ENCODE peak calls at places on chromosomes 16 and 17, in nine cellular contexts. Y is mucosa of gallbladder; V is mesendoderm; B is Calu3; E is transverse colon; L is activated naive CD8-positive, alpha-beta T cell treated with anti-CD3 and anti-CD28 coated beads for 36 hours; R is nephron progenitor cell; Z is H7; T is NCI-H2171 treated with DMSO at 0.1 percent for 48 hours. W is an unnamed sample.

GRCh38 chr17:77363821-77364361 is 223.1 kb downstream of the SEC14L1 start:
- DNase-seq in Y (no peak), V (peak; percentile 60), B (peak; percentile 64), E (no peak), L (peak; percentile 67), R (no peak), Z (peak; percentile 30), T (no peak), W (peak; percentile 82)

GRCh38 chr16:81405702-81406113 is 38.9 kb upstream of the CMIP start:
- DNase-seq in Y (peak; percentile 62), V (peak; percentile 96), B (peak; percentile 89), E (no peak), L (no peak), R (no peak), Z (peak; percentile 77), T (no peak), W (no peak)

GRCh38 chr17:66964930-66965800 is 658 bp downstream of the CACNG4 start:
- DNase-seq in Y (no peak), V (peak; percentile 80), B (peak; percentile 65), E (no peak), L (peak; percentile 30), R (peak; percentile 76), Z (peak; percentile 98), T (peak; percentile 74), W (no peak)

GRCh38 chr17:1562178-1562643 is 381 bp downstream of the PITPNA start:
- DNase-seq in Y (no peak), V (no peak), B (no peak), E (peak; percentile 57), L (no peak), R (no peak), Z (peak; percentile 89), T (no peak), W (no peak)

GRCh38 chr17:15651583-15652110 is 32.1 kb upstream of the FBXW10B start:
- DNase-seq in Y (peak; percentile 94), V (peak; percentile 85), B (peak; percentile 87), E (peak; percentile 94), L (peak; percentile 32), R (peak; percentile 35), Z (peak; percentile 81), T (peak; percentile 81), W (peak; percentile 84)

GRCh38 chr17:2433696-2434095 is 32.8 kb upstream of the MNT start:
- DNase-seq in Y (no peak), V (peak; percentile 21), B (no peak), E (no peak), L (no peak), R (no peak), Z (no peak), T (no peak), W (no peak)

GRCh38 chr17:77107506-77108433 is 33.0 kb upstream of the SEC14L1 start:
- DNase-seq in Y (no peak), V (no peak), B (no peak), E (peak; percentile 59), L (peak; percentile 78), R (no peak), Z (no peak), T (no peak), W (no peak)

GRCh38 chr17:47676199-47676472 is 17.8 kb upstream of the TBKBP1 start:
- DNase-seq in Y (no peak), V (no peak), B (no peak), E (no peak), L (no peak), R (no peak), Z (no peak), T (no peak), W (no peak)

GRCh38 chr16:67447508-67448076 is 16.7 kb downstream of the HSD11B2 start:
- DNase-seq in Y (no peak), V (no peak), B (peak; percentile 87), E (peak; percentile 78), L (peak; percentile 72), R (no peak), Z (peak; percentile 87), T (peak; percentile 19), W (peak; percentile 82)

GRCh38 chr16:12208341-12209035 is 232.0 kb downstream of the SNX29 start:
- DNase-seq in Y (no peak), V (no peak), B (no peak), E (no peak), L (no peak), R (no peak), Z (no peak), T (no peak), W (no peak)

GRCh38 chr17:7351665-7352558 is at the start of gene KCTD11:
- DNase-seq in Y (peak; percentile 91), V (peak; percentile 94), B (peak; percentile 94), E (peak; percentile 95), L (peak; percentile 85), R (peak; percentile 90), Z (peak; percentile 99), T (peak; percentile 38), W (peak; percentile 94)

GRCh38 chr17:40015005-40015997 is at the start of gene CSF3:
- DNase-seq in Y (no peak), V (no peak), B (peak; percentile 66), E (peak; percentile 62), L (no peak), R (no peak), Z (peak; percentile 52), T (no peak), W (peak; percentile 51)

GRCh38 chr17:43998552-43998951 is 5.9 kb upstream of the NAGS start:
- DNase-seq in Y (no peak), V (no peak), B (no peak), E (no peak), L (no peak), R (no peak), Z (no peak), T (no peak), W (no peak)

GRCh38 chr16:67917140-67917851 is 14.4 kb downstream of the CTRL start:
- DNase-seq in Y (no peak), V (no peak), B (no peak), E (no peak), L (no peak), R (no peak), Z (no peak), T (peak; percentile 16), W (no peak)

GRCh38 chr16:86256995-86257394 is 253.3 kb upstream of the FOXF1 start:
- DNase-seq in Y (no peak), V (peak; percentile 51), B (no peak), E (no peak), L (no peak), R (no peak), Z (no peak), T (no peak), W (no peak)

GRCh38 chr17:82924214-82924613 is 84.4 kb upstream of the ZNF750 start:
- DNase-seq in Y (no peak), V (no peak), B (no peak), E (no peak), L (no peak), R (no peak), Z (no peak), T (no peak), W (no peak)

GRCh38 chr16:80666378-80667257 is 125.8 kb downstream of the DYNLRB2 start:
- DNase-seq in Y (no peak), V (peak; percentile 51), B (no peak), E (no peak), L (no peak), R (no peak), Z (no peak), T (no peak), W (no peak)

GRCh38 chr17:57889892-57890856 is 40.3 kb upstream of the MRPS23 start:
- DNase-seq in Y (peak; percentile 84), V (no peak), B (peak; percentile 55), E (peak; percentile 69), L (no peak), R (no peak), Z (no peak), T (peak; percentile 57), W (peak; percentile 82)

GRCh38 chr16:4272114-4272954 is 489 bp downstream of the TFAP4 start:
- DNase-seq in Y (peak; percentile 42), V (peak; percentile 72), B (peak; percentile 53), E (peak; percentile 52), L (no peak), R (peak; percentile 77), Z (peak; percentile 90), T (peak; percentile 63), W (no peak)

GRCh38 chr17:21072623-21073278 is 29.9 kb upstream of the USP22 start:
- DNase-seq in Y (no peak), V (no peak), B (no peak), E (no peak), L (no peak), R (no peak), Z (peak; percentile 62), T (no peak), W (no peak)

GRCh38 chr16:48961546-48961945 is 320.1 kb downstream of the CBLN1 start:
- DNase-seq in Y (no peak), V (no peak), B (no peak), E (no peak), L (no peak), R (no peak), Z (no peak), T (no peak), W (no peak)

GRCh38 chr16:24491721-24492120 is 47.6 kb upstream of the RBBP6 start:
- DNase-seq in Y (no peak), V (no peak), B (no peak), E (no peak), L (no peak), R (no peak), Z (no peak), T (no peak), W (no peak)

GRCh38 chr16:78478267-78478821 is 378.9 kb downstream of the WWOX start:
- DNase-seq in Y (no peak), V (peak; percentile 63), B (no peak), E (no peak), L (no peak), R (no peak), Z (peak; percentile 37), T (peak; percentile 25), W (no peak)

GRCh38 chr17:1783834-1784611 is 22.2 kb downstream of the SERPINF1 start:
- DNase-seq in Y (peak; percentile 69), V (peak; percentile 71), B (no peak), E (peak; percentile 74), L (no peak), R (no peak), Z (peak; percentile 84), T (peak; percentile 45), W (peak; percentile 84)

GRCh38 chr17:16934836-16935235 is 37.1 kb downstream of the TNFRSF13B start:
- DNase-seq in Y (no peak), V (no peak), B (no peak), E (no peak), L (no peak), R (no peak), Z (no peak), T (no peak), W (no peak)

W was measured in ovary.